ENCODE peak calls at places on chromosome 13, in ten cellular contexts. L, H, T, Q, A, S, P, V, X and Y are unnamed samples.

GRCh38 chr13:72062566-72062965 is 195.6 kb upstream of the DACH1 start:
- ATAC-seq in L (no peak), S (no peak), V (peak; percentile 56), Q (no peak), P (no peak), H (peak; percentile 99), X (no peak), T (no peak), A (no peak), Y (no peak)

GRCh38 chr13:106385669-106386068 is 149.8 kb downstream of the EFNB2 start:
- ATAC-seq in V (no peak), L (no peak), T (no peak), Q (no peak), S (no peak), X (no peak), H (no peak), P (no peak), A (no peak), Y (no peak)

GRCh38 chr13:25292301-25292700 is 5.0 kb upstream of the MTMR6 start:
- ATAC-seq in S (peak; percentile 8), Q (peak; percentile 37), A (peak; percentile 44), L (peak; percentile 54), T (peak; percentile 48), P (peak; percentile 53), V (no peak), X (peak; percentile 16), H (peak; percentile 38), Y (peak; percentile 46)

GRCh38 chr13:24168392-24168750 is 7.9 kb downstream of the SPATA13 start:
- ATAC-seq in S (no peak), A (peak; percentile 89), H (no peak), T (no peak), V (no peak), P (no peak), Q (no peak), L (peak; percentile 55), X (no peak), Y (no peak)

GRCh38 chr13:73767747-73768315 is 366.4 kb downstream of the KLF12 start:
- ATAC-seq in T (no peak), A (peak; percentile 19), V (no peak), H (no peak), L (no peak), S (no peak), Q (no peak), P (no peak), X (no peak), Y (no peak)

GRCh38 chr13:25170554-25171107 is 1.5 kb downstream of the AMER2 start:
- ATAC-seq in P (peak; percentile 52), A (peak; percentile 46), H (no peak), S (peak; percentile 45), L (no peak), T (no peak), X (no peak), Q (peak; percentile 56), V (no peak), Y (no peak)

GRCh38 chr13:76677047-76677446 is 209.2 kb downstream of the KCTD12 start:
- ATAC-seq in H (no peak), Q (peak; percentile 55), P (peak; percentile 55), T (no peak), A (no peak), L (no peak), X (peak; percentile 97), V (peak; percentile 95), S (peak; percentile 67), Y (peak; percentile 51)

GRCh38 chr13:69287050-69287698 is 820.5 kb upstream of the ATXN8OS start:
- ATAC-seq in P (no peak), V (no peak), A (no peak), L (no peak), Q (no peak), H (no peak), T (no peak), X (no peak), S (no peak), Y (no peak)

GRCh38 chr13:109211616-109212015 is 574.8 kb downstream of the IRS2 start:
- ATAC-seq in L (no peak), X (no peak), V (no peak), T (no peak), A (no peak), Q (no peak), P (no peak), S (no peak), H (peak; percentile 83), Y (no peak)

GRCh38 chr13:97255515-97255999 is 33.4 kb downstream of the MBNL2 start:
- ATAC-seq in X (no peak), L (no peak), Q (no peak), V (no peak), P (no peak), A (peak; percentile 37), T (no peak), H (no peak), S (no peak), Y (no peak)

GRCh38 chr13:35549481-35549880 is 73.0 kb upstream of the MAB21L1 start:
- ATAC-seq in V (peak; percentile 35), S (no peak), T (no peak), H (peak; percentile 67), A (no peak), L (no peak), X (peak; percentile 53), P (no peak), Q (no peak), Y (no peak)

GRCh38 chr13:97298816-97299215 is 76.7 kb downstream of the MBNL2 start:
- ATAC-seq in L (no peak), T (no peak), H (no peak), P (no peak), V (no peak), Q (peak; percentile 29), X (no peak), S (no peak), A (no peak), Y (no peak)